ENCODE peak calls at places on chromosomes 4 and X, in eight cellular contexts. R is NCI-H2029; S is sigmoid colon; A is IMR-90; G is astrocyte; N is stimulated activated CD4-positive, alpha-beta T cell treated with anti-CD3 and anti-CD28 coated beads, Interleukin-15, amount 100 ng/mL, for 24 hours; M is astrocyte of the spinal cord; Y is germinal center. D is an unnamed sample.

GRCh38 chrX:23888887-23889501 is 18.7 kb downstream of the APOO start:
- DNase-seq in R (no peak), S (no peak), A (peak), G (peak), N (no peak), M (peak), Y (no peak), D (peak)

GRCh38 chr4:168154546-168155277 is 62.4 kb downstream of the ANXA10 start:
- DNase-seq in R (no peak), S (no peak), A (no peak), G (no peak), N (no peak), M (no peak), Y (no peak), D (no peak)

GRCh38 chr4:7206385-7206784 is 14.0 kb downstream of the SORCS2 start:
- DNase-seq in R (no peak), S (no peak), A (peak), G (peak), N (no peak), M (peak), Y (no peak), D (peak)

GRCh38 chrX:13747836-13748235 is 13.3 kb downstream of the OFD1 start:
- DNase-seq in R (peak), S (no peak), A (peak), G (peak), N (peak), M (peak), Y (no peak), D (peak)

GRCh38 chr4:148091896-148092295 is 350.3 kb downstream of the NR3C2 start:
- DNase-seq in R (no peak), S (no peak), A (no peak), G (no peak), N (no peak), M (no peak), Y (no peak), D (no peak)

GRCh38 chr4:16443504-16444088 is 217.3 kb upstream of the TAPT1 start:
- DNase-seq in R (no peak), S (no peak), A (peak), G (peak), N (no peak), M (peak), Y (peak), D (peak)

GRCh38 chr4:150402968-150403367 is 179.0 kb upstream of the MAB21L2 start:
- DNase-seq in R (peak), S (peak), A (peak), G (no peak), N (peak), M (peak), Y (no peak), D (no peak)

GRCh38 chrX:74451450-74452198 is 30.3 kb downstream of the SLC16A2 start:
- DNase-seq in R (no peak), S (no peak), A (no peak), G (no peak), N (peak), M (no peak), Y (no peak), D (no peak)